ENCODE peak calls at places on chromosomes 6 and 20, in nine cellular contexts. L is GM12878, H is tibial nerve, X is upper lobe of left lung, G is A549, O is SK-N-SH, T is transverse colon, A is stomach, E is ovary. K is an unnamed sample.

GRCh38 chr6:138297761-138298298 is 79.5 kb upstream of the PBOV1 start:
- DNase-seq in L (no peak), H (no peak), X (no peak), G (no peak), O (no peak), T (no peak), A (no peak), E (no peak), K (no peak)

GRCh38 chr20:57040924-57041323 is 225.5 kb downstream of the BMP7 start:
- DNase-seq in L (no peak), H (no peak), X (no peak), G (no peak), O (no peak), T (peak; percentile 29), A (no peak), E (no peak), K (peak; percentile 71)

GRCh38 chr20:62374431-62375152 is 7.5 kb upstream of the LAMA5 start:
- DNase-seq in L (no peak), H (no peak), X (no peak), G (no peak), O (peak; percentile 57), T (no peak), A (no peak), E (no peak), K (no peak)

GRCh38 chr6:79064635-79065034 is 13.4 kb downstream of the PHIP start:
- DNase-seq in L (no peak), H (no peak), X (no peak), G (no peak), O (no peak), T (no peak), A (no peak), E (no peak), K (no peak)

GRCh38 chr20:9241232-9241692 is 172.4 kb downstream of the PLCB4 start:
- DNase-seq in L (no peak), H (no peak), X (no peak), G (no peak), O (no peak), T (peak; percentile 41), A (no peak), E (no peak), K (no peak)

GRCh38 chr20:1734269-1734858 is 76.8 kb upstream of the SIRPG start:
- DNase-seq in L (no peak), H (no peak), X (no peak), G (no peak), O (no peak), T (no peak), A (no peak), E (no peak), K (no peak)

GRCh38 chr20:62775206-62775605 is 21.1 kb upstream of the MRGBP start:
- DNase-seq in L (no peak), H (no peak), X (no peak), G (no peak), O (no peak), T (no peak), A (no peak), E (no peak), K (no peak)

GRCh38 chr6:2739335-2739734 is 11.4 kb downstream of the MYLK4 start:
- DNase-seq in L (no peak), H (no peak), X (no peak), G (no peak), O (no peak), T (no peak), A (no peak), E (no peak), K (no peak)

GRCh38 chr6:36120539-36120938 is 9.8 kb upstream of the MAPK13 start:
- DNase-seq in L (no peak), H (no peak), X (peak; percentile 72), G (no peak), O (no peak), T (peak; percentile 75), A (peak; percentile 39), E (no peak), K (no peak)

GRCh38 chr20:11551491-11551890 is 366.2 kb upstream of the BTBD3 start:
- DNase-seq in L (no peak), H (no peak), X (no peak), G (no peak), O (no peak), T (no peak), A (no peak), E (no peak), K (no peak)

GRCh38 chr6:45631396-45631795 is 253.7 kb upstream of the SUPT3H start:
- DNase-seq in L (no peak), H (no peak), X (no peak), G (no peak), O (no peak), T (no peak), A (no peak), E (no peak), K (no peak)

GRCh38 chr6:97052152-97052787 is 127.7 kb downstream of the KLHL32 start:
- DNase-seq in L (no peak), H (no peak), X (no peak), G (no peak), O (no peak), T (no peak), A (no peak), E (no peak), K (no peak)

GRCh38 chr20:42366626-42367025 is 748.4 kb upstream of the CHD6 start:
- DNase-seq in L (no peak), H (no peak), X (no peak), G (no peak), O (no peak), T (no peak), A (no peak), E (no peak), K (no peak)

GRCh38 chr6:5302995-5303622 is 41.8 kb downstream of the FARS2 start:
- DNase-seq in L (peak; percentile 41), H (no peak), X (peak; percentile 69), G (peak; percentile 33), O (no peak), T (peak; percentile 55), A (peak; percentile 76), E (peak; percentile 20), K (no peak)

DNA sequence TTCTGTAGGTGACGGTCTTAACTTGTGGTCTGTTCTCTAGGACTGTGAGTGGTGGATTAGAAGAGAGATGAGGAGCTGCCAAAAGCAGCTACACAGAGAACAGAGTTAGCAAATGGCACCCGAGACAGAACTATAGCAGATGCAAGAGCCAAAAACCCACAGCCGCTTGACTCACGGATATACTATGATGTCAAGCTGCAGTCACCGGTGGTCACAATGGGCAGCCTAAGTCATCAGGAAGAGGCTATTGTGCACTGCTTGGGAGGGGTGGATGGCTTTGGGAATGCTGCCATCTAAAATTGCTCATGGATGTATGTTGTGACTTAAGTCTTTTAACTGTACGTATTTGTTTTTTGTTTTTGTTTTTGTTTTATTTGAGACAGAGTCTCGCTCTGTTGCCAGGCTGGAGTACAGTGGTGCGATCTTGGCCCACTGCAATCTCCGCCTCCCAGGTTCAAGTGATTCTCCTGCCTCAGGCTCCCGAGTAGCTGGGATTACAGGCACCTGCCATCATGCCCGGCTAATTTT is at the start of gene GTSF1L:
- DNase-seq in L (no peak), H (no peak), X (no peak), G (no peak), O (no peak), T (no peak), A (no peak), E (no peak), K (no peak)
- H3K4me1 ChIP-seq in L (peaks cover 10% of the 10 kb centered on the region), H (no peaks in the 10 kb centered on the region), X (no peaks in the 10 kb centered on the region), G (no peaks in the 10 kb centered on the region), O (no peaks in the 10 kb centered on the region), T (peaks cover 4% of the 10 kb centered on the region), A (no peaks in the 10 kb centered on the region), E (no peaks in the 10 kb centered on the region), K (peaks cover 2% of the 10 kb centered on the region)

GRCh38 chr20:39291301-39291700 is 329.2 kb downstream of the DHX35 start:
- DNase-seq in L (no peak), H (no peak), X (no peak), G (no peak), O (no peak), T (no peak), A (no peak), E (no peak), K (no peak)
- TF ChIP-seq EP300 in L (no peak), H (no peak), X (no peak), G (no peak), O (no peak), T (no peak), A (no peak), E (no peak), K (no peak)

GRCh38 chr6:158004696-158005095 is 23.0 kb downstream of the SYNJ2 start:
- DNase-seq in L (no peak), H (no peak), X (no peak), G (no peak), O (no peak), T (no peak), A (no peak), E (no peak), K (no peak)

GRCh38 chr6:158002951-158003853 is 21.5 kb downstream of the SYNJ2 start:
- DNase-seq in L (no peak), H (peak; percentile 51), X (no peak), G (no peak), O (no peak), T (peak; percentile 38), A (no peak), E (peak; percentile 73), K (no peak)

GRCh38 chr6:158005626-158006180 is 24.0 kb downstream of the SYNJ2 start:
- DNase-seq in L (no peak), H (no peak), X (no peak), G (no peak), O (no peak), T (no peak), A (no peak), E (no peak), K (peak; percentile 30)

GRCh38 chr6:158002249-158002950 is 20.7 kb downstream of the SYNJ2 start:
- DNase-seq in L (no peak), H (no peak), X (no peak), G (no peak), O (no peak), T (peak; percentile 74), A (peak; percentile 44), E (no peak), K (peak; percentile 73)

GRCh38 chr6:158003910-158004695 is 22.4 kb downstream of the SYNJ2 start:
- DNase-seq in L (no peak), H (no peak), X (no peak), G (no peak), O (no peak), T (no peak), A (no peak), E (no peak), K (no peak)
- H3K4me1 ChIP-seq in L (peaks cover 10% of the 10 kb centered on the region), H (peaks cover 23% of the 10 kb centered on the region), X (peaks cover 32% of the 10 kb centered on the region), G (peaks cover 29% of the 10 kb centered on the region), O (peaks cover 36% of the 10 kb centered on the region), T (peaks cover 48% of the 10 kb centered on the region), A (peaks cover 32% of the 10 kb centered on the region), E (peaks cover 22% of the 10 kb centered on the region), K (peaks cover 45% of the 10 kb centered on the region)

GRCh38 chr6:108903796-108904195 is 55.6 kb downstream of the ARMC2 start:
- DNase-seq in L (no peak), H (no peak), X (no peak), G (no peak), O (no peak), T (no peak), A (peak; percentile 69), E (no peak), K (no peak)

GRCh38 chr6:108902389-108902792 is 54.2 kb downstream of the ARMC2 start:
- DNase-seq in L (no peak), H (no peak), X (no peak), G (no peak), O (no peak), T (no peak), A (no peak), E (no peak), K (no peak)

DNA sequence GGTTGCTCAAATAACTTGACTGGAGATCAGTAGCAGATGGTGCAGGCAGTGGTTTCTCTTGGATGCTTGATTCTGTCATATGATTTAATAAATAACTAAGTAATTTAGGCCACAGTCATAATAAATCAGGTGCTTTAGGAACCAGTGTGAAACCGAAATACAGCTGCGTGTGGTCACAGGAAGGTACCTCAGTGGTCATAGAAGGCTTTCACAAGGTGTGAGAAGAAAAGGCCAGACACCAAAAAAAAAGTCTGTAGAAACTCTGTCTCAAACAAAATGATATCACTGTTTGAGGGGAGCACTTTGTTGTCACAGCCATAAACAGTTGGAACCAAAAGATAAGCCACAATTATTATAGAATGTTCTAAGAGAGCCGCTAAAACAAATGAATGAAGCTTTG is 56.5 kb downstream of the ARMC2 start:
- DNase-seq in L (peak; percentile 55), H (no peak), X (no peak), G (no peak), O (no peak), T (peak; percentile 52), A (no peak), E (no peak), K (no peak)
- TF ChIP-seq EP300 in L (peak; percentile 89), H (no peak), X (no peak), G (no peak), O (no peak), T (no peak), A (no peak), E (no peak), K (no peak)

K was measured in suprapubic skin.